ENCODE peak calls at places on chromosomes 2 and 18, in ten cellular contexts. I is BJ, S is SK-N-SH, K is astrocyte of the spinal cord, H is coronary artery, C is tibial nerve, X is left ventricle myocardium inferior, N is kidney, R is dorsolateral prefrontal cortex, B is adrenal gland. W is an unnamed sample.

GRCh38 chr2:170340693-170341068 is 162.7 kb downstream of the MYO3B start:
- DNase-seq in B (no peak), R (no peak), N (no peak), I (no peak), C (no peak), S (no peak), K (no peak), H (no peak), X (no peak), W (no peak)

GRCh38 chr2:159946326-159946992 is 116.0 kb downstream of the PLA2R1 start:
- DNase-seq in H (no peak), N (no peak), K (peak), X (no peak), I (peak), S (no peak), B (no peak), C (no peak), R (no peak), W (peak)

GRCh38 chr2:101617786-101618185 is 79.7 kb upstream of the MAP4K4 start:
- DNase-seq in X (no peak), S (no peak), B (no peak), R (no peak), C (no peak), N (no peak), H (no peak), I (no peak), K (peak), W (no peak)

GRCh38 chr2:181077128-181077709 is 96.8 kb downstream of the UBE2E3 start:
- DNase-seq in S (peak), R (no peak), C (no peak), X (no peak), I (no peak), B (no peak), N (no peak), K (peak), H (no peak), W (no peak)

GRCh38 chr2:180219471-180219870 is 212.4 kb upstream of the CWC22 start:
- DNase-seq in N (no peak), H (no peak), I (no peak), B (no peak), S (no peak), X (no peak), R (no peak), K (peak), C (no peak), W (no peak)

GRCh38 chr2:152445791-152446201 is 110.8 kb downstream of the FMNL2 start:
- DNase-seq in C (no peak), X (no peak), K (peak), R (no peak), N (peak), S (no peak), H (no peak), B (peak), I (peak), W (peak)

GRCh38 chr2:7844414-7844961 is 837.4 kb upstream of the ID2 start:
- DNase-seq in K (no peak), B (no peak), N (no peak), X (no peak), I (no peak), R (no peak), H (no peak), C (no peak), S (no peak), W (no peak)

GRCh38 chr2:120669121-120669952 is 66.3 kb upstream of the GLI2 start:
- DNase-seq in N (peak), I (no peak), R (no peak), X (no peak), H (peak), C (no peak), B (no peak), S (peak), K (no peak), W (peak)

GRCh38 chr18:74204543-74205152 is 56.3 kb downstream of the TIMM21 start:
- DNase-seq in B (no peak), S (no peak), X (no peak), R (no peak), I (no peak), H (no peak), N (no peak), C (no peak), K (no peak), W (no peak)

GRCh38 chr2:16537347-16537746 is 128.3 kb downstream of the CYRIA start:
- DNase-seq in I (no peak), K (peak), C (no peak), N (no peak), B (no peak), S (no peak), X (no peak), H (no peak), R (no peak), W (no peak)

GRCh38 chr2:70569559-70569958 is 15.9 kb upstream of the TGFA start:
- DNase-seq in R (no peak), C (no peak), X (no peak), H (no peak), S (no peak), K (no peak), B (no peak), N (no peak), I (no peak), W (no peak)

GRCh38 chr2:104752504-104752903 is 101.4 kb upstream of the POU3F3 start:
- DNase-seq in K (no peak), N (no peak), X (no peak), I (no peak), B (no peak), H (no peak), C (no peak), S (no peak), R (no peak), W (no peak)

GRCh38 chr2:12213222-12213621 is 466.8 kb downstream of the LPIN1 start:
- DNase-seq in I (no peak), C (no peak), R (no peak), B (no peak), S (no peak), X (no peak), H (no peak), K (peak), N (no peak), W (no peak)

GRCh38 chr18:58277457-58277739 is 233.4 kb downstream of the NEDD4L start:
- DNase-seq in C (no peak), S (no peak), R (no peak), H (no peak), I (no peak), K (no peak), X (no peak), B (no peak), N (no peak), W (no peak)

GRCh38 chr2:69843993-69844392 is 14.5 kb downstream of the GMCL1 start:
- DNase-seq in X (no peak), I (no peak), H (no peak), C (no peak), K (no peak), N (no peak), S (no peak), B (no peak), R (no peak), W (no peak)

GRCh38 chr2:119387381-119388129 is 20.8 kb downstream of the DBI start:
- DNase-seq in N (peak), K (peak), B (no peak), C (peak), I (no peak), X (peak), H (no peak), R (peak), S (peak), W (no peak)

GRCh38 chr18:58611471-58612131 is 17.3 kb downstream of the ALPK2 start:
- DNase-seq in R (no peak), I (no peak), B (no peak), N (no peak), S (no peak), X (no peak), C (no peak), K (peak), H (no peak), W (no peak)

GRCh38 chr2:76381624-76382023 is 670.9 kb upstream of the GCFC2 start:
- DNase-seq in R (no peak), S (peak), I (no peak), H (no peak), X (no peak), K (no peak), B (no peak), C (no peak), N (no peak), W (no peak)

GRCh38 chr2:218180728-218181127 is 14.0 kb upstream of the CXCR1 start:
- DNase-seq in K (no peak), N (no peak), I (no peak), X (no peak), H (peak), B (no peak), C (no peak), S (no peak), R (no peak), W (no peak)

GRCh38 chr2:222309361-222309760 is 10.6 kb upstream of the PAX3 start:
- DNase-seq in K (no peak), I (no peak), S (no peak), R (no peak), X (no peak), B (no peak), C (no peak), N (no peak), H (no peak), W (no peak)

GRCh38 chr2:232532406-232532805 is 6.4 kb downstream of the CHRND start:
- DNase-seq in S (peak), H (no peak), C (no peak), N (peak), K (no peak), B (no peak), R (peak), X (peak), I (no peak), W (no peak)

GRCh38 chr2:204353823-204354222 is 191.5 kb upstream of the PARD3B start:
- DNase-seq in N (no peak), X (no peak), K (no peak), R (no peak), B (no peak), I (peak), C (no peak), S (no peak), H (no peak), W (no peak)

GRCh38 chr2:217856871-217857270 is 145.9 kb downstream of the TNS1 start:
- DNase-seq in C (no peak), N (no peak), H (no peak), K (no peak), S (no peak), R (no peak), X (no peak), I (no peak), B (no peak), W (no peak)

GRCh38 chr2:54591551-54591950 is 131.9 kb upstream of the EML6 start:
- DNase-seq in N (no peak), X (no peak), S (no peak), R (no peak), I (no peak), K (no peak), C (no peak), B (no peak), H (no peak), W (no peak)

DNA sequence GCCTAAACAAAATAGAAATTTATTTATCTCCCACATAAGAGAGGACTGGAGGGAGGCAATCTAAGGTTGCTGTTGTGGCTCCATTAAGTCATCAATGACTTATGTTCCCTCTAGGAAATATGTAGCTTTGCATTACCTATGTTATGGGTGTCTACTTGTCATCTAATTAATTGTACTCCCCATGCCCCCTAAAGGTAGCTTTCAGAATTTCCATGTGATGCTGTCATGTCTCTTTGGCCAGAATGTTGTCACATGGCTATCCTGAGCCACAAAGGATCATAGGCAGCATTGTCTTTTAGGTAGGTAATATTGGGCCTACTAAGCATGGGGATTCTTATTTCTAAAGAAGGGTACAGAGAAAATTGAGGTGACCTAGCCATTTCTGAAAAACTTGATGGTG is 935.6 kb upstream of the FANCL start:
- DNase-seq in X (no peak), I (no peak), S (no peak), R (no peak), K (no peak), H (no peak), B (no peak), N (no peak), C (no peak), W (no peak)
- TF ChIP-seq CTCF in X (no peak), I (no peak), S (no peak), R (no peak), K (no peak), H (no peak), B (no peak), N (no peak), C (no peak), W (no peak)

GRCh38 chr2:9554841-9555337 is 741 bp downstream of the ADAM17 start:
- DNase-seq in C (no peak), X (no peak), I (no peak), R (no peak), H (no peak), K (peak), S (peak), N (no peak), B (no peak), W (peak)
- H3K4me3 ChIP-seq in C (peak), X (peak), I (peak), R (peak), H (peak), K (peak), S (peak), N (peak), B (peak), W (peak)

GRCh38 chr2:199973703-199974102 is 18.3 kb downstream of the MAIP1 start:
- DNase-seq in K (peak), B (no peak), X (no peak), H (no peak), N (no peak), S (peak), C (no peak), I (no peak), R (no peak), W (no peak)
- TF ChIP-seq CTCF in K (peak), B (peak), X (peak), H (no peak), N (peak), S (peak), C (peak), I (peak), R (peak), W (peak)

GRCh38 chr18:22552899-22553460 is 135.3 kb upstream of the CTAGE1 start:
- DNase-seq in B (no peak), R (no peak), C (no peak), X (no peak), H (no peak), K (no peak), S (no peak), N (no peak), I (no peak), W (no peak)

GRCh38 chr18:22558945-22559385 is 141.2 kb upstream of the CTAGE1 start:
- DNase-seq in R (no peak), C (no peak), I (no peak), B (peak), N (peak), K (peak), X (peak), H (peak), S (peak), W (no peak)

GRCh38 chr18:22557160-22557941 is 139.6 kb upstream of the CTAGE1 start:
- DNase-seq in K (no peak), B (no peak), X (no peak), H (no peak), C (no peak), N (no peak), R (no peak), I (no peak), S (no peak), W (no peak)

GRCh38 chr18:22559414-22560282 is 141.9 kb upstream of the CTAGE1 start:
- DNase-seq in C (no peak), S (peak), R (no peak), I (no peak), K (peak), B (peak), H (peak), X (peak), N (peak), W (no peak)

DNA sequence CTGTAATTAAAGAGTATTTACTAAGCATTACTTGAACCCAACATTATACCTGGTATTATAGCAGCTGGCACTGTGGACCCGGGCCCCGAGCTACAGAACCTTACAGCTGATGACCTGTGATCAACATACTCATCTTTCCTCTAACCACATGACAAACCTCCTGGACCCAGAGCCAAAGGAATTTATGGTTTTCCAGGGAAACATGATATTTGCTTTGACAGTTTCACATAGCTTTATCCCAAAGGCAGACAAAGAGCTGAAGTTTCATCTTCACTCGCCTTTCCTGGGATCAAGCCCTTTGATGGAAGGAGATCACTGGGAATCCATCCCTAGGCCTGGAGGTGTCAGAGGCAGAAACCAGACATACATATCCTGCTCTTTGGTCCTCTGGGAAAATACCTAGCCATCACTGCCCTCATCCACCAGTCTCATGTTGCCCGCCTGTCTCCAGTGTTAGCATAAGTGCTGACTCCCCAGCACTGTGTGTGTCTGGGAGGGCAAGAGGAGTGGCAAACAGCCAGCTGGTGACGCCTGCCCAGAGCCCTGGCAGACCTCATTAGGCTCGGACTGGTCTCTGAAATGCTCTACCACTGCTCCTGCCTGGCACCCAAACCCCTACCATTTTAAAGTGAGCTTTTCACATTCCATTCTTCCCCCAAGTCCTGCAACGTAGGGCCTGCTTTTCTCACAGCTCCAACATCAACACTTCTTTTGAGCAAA is 138.7 kb upstream of the CTAGE1 start:
- DNase-seq in C (no peak), X (peak), R (no peak), I (no peak), H (peak), N (peak), S (no peak), K (peak), B (no peak), W (no peak)
- H3K4me3 ChIP-seq in C (no peak), X (peak), R (no peak), I (no peak), H (peak), N (no peak), S (no peak), K (no peak), B (no peak), W (no peak)

DNA sequence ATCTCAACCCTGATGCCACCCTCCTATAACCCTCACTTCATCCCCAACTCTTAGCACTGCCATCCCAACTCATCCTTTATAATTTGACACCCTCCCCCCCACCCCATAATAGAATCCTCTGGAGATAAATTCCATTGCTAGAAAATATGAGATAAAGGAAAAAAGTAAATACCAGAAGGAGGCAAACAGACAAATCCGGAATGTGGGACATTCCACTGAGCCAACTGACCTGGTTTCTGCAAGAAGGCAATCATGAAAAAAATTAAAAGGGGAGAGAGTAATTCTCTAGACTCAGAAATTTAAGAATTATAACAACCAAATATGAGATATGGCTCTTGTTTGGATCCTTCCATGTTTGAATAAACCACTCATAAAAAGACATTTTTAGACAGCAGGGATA is 132.4 kb downstream of the CYP26B1 start:
- DNase-seq in X (no peak), N (no peak), C (no peak), K (no peak), R (no peak), H (no peak), S (no peak), B (no peak), I (no peak), W (no peak)
- TF ChIP-seq CTCF in X (no peak), N (no peak), C (no peak), K (no peak), R (no peak), H (no peak), S (no peak), B (no peak), I (no peak), W (no peak)

GRCh38 chr2:88011011-88011410 is 5.3 kb downstream of the RNU2-63P start:
- DNase-seq in C (no peak), R (no peak), N (no peak), X (no peak), H (no peak), B (no peak), I (no peak), S (no peak), K (no peak), W (no peak)

GRCh38 chr2:88005776-88006175 is 10.6 kb downstream of the RNU2-63P start:
- DNase-seq in K (no peak), H (no peak), N (no peak), C (no peak), B (no peak), I (no peak), S (no peak), X (no peak), R (no peak), W (no peak)

GRCh38 chr2:88010136-88010535 is 6.2 kb downstream of the RNU2-63P start:
- DNase-seq in X (no peak), S (no peak), K (no peak), R (no peak), B (no peak), H (no peak), C (no peak), I (no peak), N (no peak), W (no peak)

GRCh38 chr2:88003074-88003755 is 13.1 kb downstream of the RNU2-63P start:
- DNase-seq in C (no peak), S (no peak), H (no peak), I (no peak), X (no peak), R (no peak), B (no peak), N (no peak), K (peak), W (no peak)

DNA sequence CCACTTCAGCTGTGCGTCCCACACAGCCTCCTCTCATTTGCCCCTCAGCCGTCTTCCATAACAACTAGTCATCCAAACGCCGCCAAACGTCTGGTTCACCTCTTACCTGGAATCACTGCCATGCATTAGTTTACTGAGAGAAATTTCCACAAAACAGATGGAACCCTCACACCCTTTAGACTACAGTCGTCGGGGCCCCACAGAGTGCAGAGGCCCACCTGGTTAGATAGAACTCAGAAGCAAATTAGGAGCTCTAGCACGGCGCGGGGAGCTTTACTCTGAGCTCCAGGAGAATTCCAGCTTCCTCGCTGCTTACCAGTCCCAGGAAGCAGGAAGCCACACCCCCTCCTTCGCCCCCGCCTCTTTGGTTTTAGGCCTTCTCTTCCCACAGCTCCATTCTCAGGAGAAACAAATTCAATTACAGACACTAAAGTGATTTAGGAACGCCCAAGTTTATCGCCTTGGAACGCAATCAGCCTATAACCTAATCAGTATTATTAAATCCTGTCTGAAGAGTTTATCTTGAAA is 9.4 kb downstream of the RNU2-63P start:
- DNase-seq in C (no peak), B (no peak), N (no peak), H (no peak), X (no peak), S (no peak), K (no peak), I (no peak), R (no peak), W (no peak)
- H3K4me3 ChIP-seq in C (no peak), B (no peak), N (no peak), H (no peak), X (no peak), S (no peak), K (no peak), I (no peak), R (no peak), W (no peak)